ENCODE peak calls at places on chromosome 19, in seven cellular contexts. W is psoas muscle, C is heart right ventricle, O is neural progenitor cell, N is uterus, T is ovary, K is IMR-90. G is an unnamed sample. For H3K9me3, the result is how much of the 10 kb centered on the place peaks cover.

GRCh38 chr19:11749751-11750150 is 11.0 kb upstream of the ZNF823 start:
- DNase-seq in C (no peak), W (no peak), K (no peak), O (no peak), T (no peak), N (no peak), G (no peak)

GRCh38 chr19:48962029-48962848 is 2.9 kb upstream of the FTL start:
- DNase-seq in T (peak), C (peak), K (no peak), N (no peak), O (no peak), W (peak), G (peak)

GRCh38 chr19:39325778-39326680 is 5.4 kb upstream of the LRFN1 start:
- DNase-seq in O (no peak), T (no peak), K (peak), W (no peak), C (no peak), N (no peak), G (no peak)

GRCh38 chr19:17931532-17932191 is 1.2 kb upstream of the CCDC124 start:
- DNase-seq in N (no peak), O (peak), C (no peak), K (no peak), T (no peak), W (no peak), G (no peak)

GRCh38 chr19:10773969-10774368 is 56.1 kb downstream of the DNM2 start:
- DNase-seq in N (no peak), K (no peak), O (no peak), C (no peak), W (no peak), T (no peak), G (no peak)

GRCh38 chr19:11881151-11881800 is 6.3 kb upstream of the ZNF69 start:
- DNase-seq in C (peak), N (peak), T (peak), W (no peak), K (peak), O (peak), G (peak)

GRCh38 chr19:46489445-46490272 is 6.0 kb downstream of the PNMA8B start:
- DNase-seq in K (peak), O (peak), T (peak), W (peak), N (peak), C (peak), G (peak)

GRCh38 chr19:45640849-45641273 is 1.7 kb upstream of the EML2 start:
- DNase-seq in C (no peak), W (no peak), O (peak), K (no peak), N (no peak), T (peak), G (no peak)

GRCh38 chr19:45960595-45961235 is 12.9 kb downstream of the NOVA2 start:
- DNase-seq in W (no peak), N (no peak), C (no peak), K (no peak), O (peak), T (no peak), G (no peak)

DNA sequence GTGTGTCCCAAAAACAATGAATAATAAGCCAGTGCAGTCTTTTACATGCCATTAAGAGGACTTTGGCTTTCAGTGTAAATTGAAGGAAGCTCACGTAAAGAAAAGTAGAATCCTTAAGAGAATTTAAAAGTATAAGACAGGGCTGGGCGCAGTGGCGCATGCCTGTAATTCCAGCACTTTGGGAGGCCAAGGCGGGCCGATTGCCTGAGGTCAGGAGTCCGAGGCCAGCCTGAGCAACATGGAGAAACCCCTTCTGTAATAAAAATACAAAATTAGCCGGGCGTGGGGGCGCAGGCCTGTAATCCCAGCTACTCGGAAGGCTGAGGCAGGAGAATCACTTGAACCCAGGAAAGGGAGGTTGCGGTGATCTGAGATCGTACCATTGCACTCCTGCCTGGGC is 17.9 kb upstream of the ZNF253 start:
- DNase-seq in O (no peak), T (no peak), N (no peak), K (no peak), W (no peak), C (no peak), G (no peak)
- H3K9me3 ChIP-seq in O (under half), T (under half), N (under half), K (under half), W (under half), C (under half), G (under half)

GRCh38 chr19:15836595-15837398 is 21.3 kb upstream of the OR10H1 start:
- DNase-seq in W (peak), T (peak), N (peak), K (peak), O (no peak), C (peak), G (peak)
- H3K9me3 ChIP-seq in W (under half), T (under half), N (under half), K (under half), O (under half), C (under half), G (under half)

GRCh38 chr19:43839139-43839538 is 12.0 kb downstream of the ZNF283 start:
- DNase-seq in T (no peak), O (no peak), W (no peak), C (no peak), K (no peak), N (no peak), G (no peak)

GRCh38 chr19:43847246-43847645 is 20.1 kb downstream of the ZNF283 start:
- DNase-seq in T (no peak), K (no peak), C (no peak), W (no peak), N (no peak), O (no peak), G (no peak)

GRCh38 chr19:43847884-43848283 is 20.8 kb downstream of the ZNF283 start:
- DNase-seq in T (no peak), K (no peak), C (no peak), O (peak), W (no peak), N (no peak), G (no peak)

GRCh38 chr19:43841990-43842389 is 14.9 kb downstream of the ZNF283 start:
- DNase-seq in W (no peak), C (no peak), O (no peak), T (no peak), K (no peak), N (no peak), G (no peak)
- H3K9me3 ChIP-seq in W (half or more), C (half or more), O (half or more), T (under half), K (half or more), N (half or more), G (half or more)

GRCh38 chr19:9580728-9581127 is 3.6 kb downstream of the ZNF121 start:
- DNase-seq in C (no peak), N (no peak), T (no peak), O (no peak), W (no peak), K (no peak), G (no peak)
- H3K9me3 ChIP-seq in C (half or more), N (under half), T (under half), O (under half), W (half or more), K (under half), G (under half)

GRCh38 chr19:58209577-58209976 is 19.1 kb upstream of the ZNF544 start:
- DNase-seq in O (no peak), T (no peak), N (no peak), W (no peak), C (no peak), K (no peak), G (no peak)
- H3K9me3 ChIP-seq in O (under half), T (half or more), N (half or more), W (half or more), C (half or more), K (half or more), G (half or more)

GRCh38 chr19:1270168-1270853 is 1.2 kb downstream of the CIRBP start:
- DNase-seq in T (no peak), O (no peak), C (no peak), W (peak), K (no peak), N (no peak), G (no peak)
- H3K9me3 ChIP-seq in T (under half), O (under half), C (under half), W (under half), K (under half), N (under half), G (under half)

GRCh38 chr19:58128041-58128685 is 22.4 kb downstream of the ZNF329 start:
- DNase-seq in W (no peak), O (no peak), C (no peak), K (no peak), T (no peak), N (no peak), G (no peak)

GRCh38 chr19:58118979-58119733 is 21.1 kb upstream of the ZSCAN18 start:
- DNase-seq in T (no peak), W (no peak), N (no peak), C (no peak), O (no peak), K (no peak), G (no peak)

GRCh38 chr19:58129284-58129683 is 21.3 kb downstream of the ZNF329 start:
- DNase-seq in W (no peak), T (no peak), C (no peak), O (no peak), K (no peak), N (no peak), G (no peak)

GRCh38 chr19:58117841-58118575 is 20.0 kb upstream of the ZSCAN18 start:
- DNase-seq in K (no peak), O (no peak), N (no peak), T (no peak), C (peak), W (no peak), G (no peak)

DNA sequence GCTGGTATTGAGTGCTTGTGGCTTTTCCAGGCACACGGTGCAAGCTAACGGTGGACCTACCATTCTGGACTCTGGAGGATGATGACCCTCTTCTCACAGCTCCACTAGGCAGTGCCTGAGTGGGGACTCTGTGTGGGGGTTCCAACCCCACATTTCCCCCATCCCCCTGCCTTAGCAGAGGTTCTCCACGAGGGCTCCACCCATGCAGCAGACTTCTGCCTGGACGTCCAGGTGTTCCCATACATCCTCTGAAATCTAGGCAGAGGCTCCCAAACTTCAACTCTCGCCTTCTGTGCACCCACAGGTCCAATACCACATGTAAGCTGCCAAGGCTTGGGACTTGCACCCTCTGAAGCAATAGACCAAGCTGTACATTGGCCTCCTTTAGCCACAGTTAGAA is 25.3 kb upstream of the ZSCAN18 start:
- DNase-seq in K (no peak), N (no peak), C (no peak), T (no peak), W (no peak), O (peak), G (no peak)
- H3K9me3 ChIP-seq in K (half or more), N (half or more), C (half or more), T (half or more), W (half or more), O (under half), G (half or more)